ENCODE peak calls at places on chromosome 17, in five cellular contexts. A, F, N, J and C are unnamed samples.

GRCh38 chr17:48478224-48479013 is 48.4 kb upstream of the SKAP1 start:
- DNase-seq in N (no peak), A (no peak), F (no peak), J (peak; percentile 21), C (no peak)

GRCh38 chr17:82346342-82347300 is 12.4 kb upstream of the TEX19 start:
- DNase-seq in N (no peak), F (no peak), A (no peak), J (no peak), C (no peak)

GRCh38 chr17:48577330-48577945 is 712 bp downstream of the HOXB4 start:
- DNase-seq in N (peak; percentile 84), F (no peak), J (peak; percentile 88), A (no peak), C (no peak)

GRCh38 chr17:36072431-36073121 is 8.5 kb downstream of the CCL18 start:
- DNase-seq in F (peak; percentile 71), J (peak; percentile 44), N (peak; percentile 10), A (peak; percentile 23), C (peak; percentile 22)

GRCh38 chr17:2055494-2056220 is 754 bp downstream of the HIC1 start:
- DNase-seq in F (no peak), N (peak; percentile 55), A (no peak), J (no peak), C (peak; percentile 67)

GRCh38 chr17:12463102-12463501 is 202.6 kb upstream of the MYOCD start:
- DNase-seq in N (peak; percentile 86), J (no peak), A (no peak), F (no peak), C (no peak)

GRCh38 chr17:1399366-1399678 is 700 bp downstream of the YWHAE start:
- DNase-seq in N (no peak), J (no peak), A (no peak), F (no peak), C (peak; percentile 72)

GRCh38 chr17:77298811-77299210 is 158.0 kb downstream of the SEC14L1 start:
- DNase-seq in J (no peak), A (no peak), F (no peak), N (no peak), C (no peak)

GRCh38 chr17:65092262-65092661 is 35.7 kb upstream of the GNA13 start:
- DNase-seq in J (no peak), F (no peak), N (peak; percentile 43), A (no peak), C (no peak)

GRCh38 chr17:45794840-45795239 is 10.7 kb downstream of the CRHR1 start:
- DNase-seq in A (no peak), J (peak; percentile 29), N (no peak), F (no peak), C (no peak)

GRCh38 chr17:49515196-49515770 is 20.2 kb downstream of the NGFR start:
- DNase-seq in A (no peak), N (peak; percentile 93), F (peak; percentile 57), J (peak; percentile 75), C (peak; percentile 94)

GRCh38 chr17:77723909-77724875 is 234.3 kb upstream of the TNRC6C start:
- DNase-seq in F (no peak), A (no peak), J (no peak), N (no peak), C (no peak)

GRCh38 chr17:81821603-81822311 is 11.3 kb downstream of the MCRIP1 start:
- DNase-seq in A (peak; percentile 90), J (peak; percentile 90), N (peak; percentile 29), F (no peak), C (peak; percentile 86)